ENCODE peak calls at places on chromosome 5, in four cellular contexts. P is glutamatergic neuron, N is chondrocyte, C is fibroblast of pulmonary artery. M is an unnamed sample.

GRCh38 chr5:125549322-125549871 is 803.0 kb upstream of the ZNF608 start:
- DNase-seq in P (no peak), N (no peak), C (peak), M (no peak)

GRCh38 chr5:68141494-68141893 is 74.1 kb upstream of the PIK3R1 start:
- DNase-seq in C (no peak), N (no peak), P (no peak), M (no peak)

GRCh38 chr5:178298283-178298807 is 65.7 kb upstream of the PHYKPL start:
- DNase-seq in N (peak), C (no peak), P (no peak), M (no peak)

GRCh38 chr5:34854459-34855174 is 15.7 kb downstream of the TTC23L start:
- DNase-seq in P (no peak), N (no peak), C (no peak), M (no peak)

GRCh38 chr5:1938310-1939000 is 55.7 kb upstream of the IRX4 start:
- DNase-seq in N (no peak), C (no peak), P (no peak), M (no peak)

GRCh38 chr5:103617090-103617489 is 54.5 kb upstream of the NUDT12 start:
- DNase-seq in C (no peak), P (no peak), N (no peak), M (no peak)

GRCh38 chr5:134114886-134115805 is 665 bp downstream of the TCF7 start:
- DNase-seq in P (peak), N (no peak), C (no peak), M (peak)

GRCh38 chr5:181044662-181045305 is 4.7 kb downstream of the BTNL9 start:
- DNase-seq in P (no peak), N (no peak), C (no peak), M (no peak)

GRCh38 chr5:112388739-112389138 is 30.3 kb downstream of the EPB41L4A start:
- DNase-seq in N (no peak), P (no peak), C (no peak), M (no peak)

GRCh38 chr5:75707911-75708509 is 9.2 kb downstream of the POC5 start:
- DNase-seq in N (no peak), P (no peak), C (no peak), M (no peak)

GRCh38 chr5:67511911-67512310 is 315.3 kb upstream of the CD180 start:
- DNase-seq in N (no peak), P (no peak), C (no peak), M (no peak)

GRCh38 chr5:168328804-168329203 is 37.4 kb downstream of the WWC1 start:
- DNase-seq in P (no peak), C (no peak), N (no peak), M (peak)

GRCh38 chr5:3032513-3032912 is 281.0 kb upstream of the IRX2 start:
- DNase-seq in C (no peak), P (no peak), N (no peak), M (no peak)

GRCh38 chr5:154211611-154212390 is 21.3 kb downstream of the GALNT10 start:
- DNase-seq in N (no peak), C (peak), P (no peak), M (no peak)

GRCh38 chr5:69451941-69452652 is 37.2 kb downstream of the MARVELD2 start:
- DNase-seq in N (no peak), C (no peak), P (no peak), M (no peak)

GRCh38 chr5:90875456-90875855 is 316.9 kb downstream of the ADGRV1 start:
- DNase-seq in N (no peak), P (no peak), C (no peak), M (no peak)

GRCh38 chr5:134561871-134562296 is 36.4 kb downstream of the JADE2 start:
- DNase-seq in C (peak), P (peak), N (no peak), M (peak)

GRCh38 chr5:131959906-131960305 is 14.4 kb upstream of the MEIKIN start:
- DNase-seq in P (no peak), N (no peak), C (no peak), M (no peak)

GRCh38 chr5:149358294-149358651 is 427 bp downstream of the PCYOX1L start:
- DNase-seq in P (peak), C (no peak), N (no peak), M (peak)

GRCh38 chr5:179123109-179123426 is 62.9 kb downstream of the ZNF354C start:
- DNase-seq in C (no peak), P (no peak), N (peak), M (no peak)

GRCh38 chr5:117486879-117487391 is 912.3 kb upstream of the SEMA6A start:
- DNase-seq in P (no peak), C (no peak), N (no peak), M (no peak)

GRCh38 chr5:150665044-150665443 is 4.0 kb downstream of the MYOZ3 start:
- DNase-seq in N (no peak), C (no peak), P (no peak), M (no peak)

GRCh38 chr5:10307206-10308148 is at the start of gene CMBL:
- DNase-seq in P (peak), C (peak), N (peak), M (peak)

GRCh38 chr5:94901071-94901979 is 282.9 kb downstream of the SLF1 start:
- DNase-seq in N (no peak), C (peak), P (no peak), M (no peak)

GRCh38 chr5:72410896-72411295 is 90.7 kb downstream of the PTCD2 start:
- DNase-seq in N (no peak), P (no peak), C (peak), M (no peak)

GRCh38 chr5:136639616-136640015 is 274.3 kb upstream of the TRPC7 start:
- DNase-seq in C (no peak), P (no peak), N (no peak), M (no peak)

GRCh38 chr5:131324311-131324710 is 60.5 kb downstream of the CDC42SE2 start:
- DNase-seq in C (peak), P (no peak), N (no peak), M (no peak)

GRCh38 chr5:2524620-2525019 is 226.9 kb downstream of the IRX2 start:
- DNase-seq in P (no peak), C (no peak), N (no peak), M (no peak)

GRCh38 chr5:137252513-137252912 is 246.6 kb downstream of the SPOCK1 start:
- DNase-seq in P (no peak), N (no peak), C (no peak), M (no peak)

GRCh38 chr5:73214921-73215490 is 42.0 kb downstream of the TMEM174 start:
- DNase-seq in P (no peak), C (no peak), N (no peak), M (no peak)

GRCh38 chr5:93585054-93585751 is 2.2 kb downstream of the NR2F1 start:
- DNase-seq in P (peak), C (no peak), N (no peak), M (no peak)

GRCh38 chr5:14296533-14297331 is 153.6 kb downstream of the TRIO start:
- DNase-seq in C (no peak), P (no peak), N (no peak), M (no peak)

GRCh38 chr5:120655828-120656435 is 191.8 kb downstream of the PRR16 start:
- DNase-seq in N (no peak), C (peak), P (peak), M (peak)

GRCh38 chr5:143008809-143009521 is 238.8 kb downstream of the ARHGAP26 start:
- DNase-seq in C (peak), N (no peak), P (no peak), M (no peak)
- TF ChIP-seq CTCF in C (no peak), N (no peak), P (no peak), M (no peak)

GRCh38 chr5:157267766-157268480 is 2.0 kb downstream of the CYFIP2 start:
- DNase-seq in C (no peak), N (no peak), P (no peak), M (no peak)
- TF ChIP-seq CTCF in C (no peak), N (no peak), P (no peak), M (no peak)

DNA sequence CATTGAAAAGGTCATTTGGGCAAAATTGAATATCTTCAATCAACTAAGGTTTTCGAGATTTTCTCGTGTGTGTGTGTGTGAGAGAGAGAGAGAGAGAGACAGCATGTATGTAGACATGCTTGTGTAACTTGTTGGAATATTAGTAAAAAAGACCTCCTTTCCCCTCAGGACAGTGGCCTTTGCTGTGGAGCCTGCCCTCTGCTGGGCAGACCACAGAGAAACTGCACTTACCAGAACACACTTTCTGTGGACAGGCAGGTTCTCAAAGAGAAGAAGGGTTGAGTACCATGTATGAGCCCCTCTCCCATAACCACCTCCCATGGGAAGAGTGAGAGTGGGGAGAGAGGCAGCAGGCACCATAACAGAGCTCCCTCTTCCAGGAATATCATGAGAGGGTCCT is 45.6 kb downstream of the CFAP90 start:
- DNase-seq in P (peak), C (peak), N (no peak), M (peak)
- TF ChIP-seq CTCF in P (peak), C (peak), N (peak), M (peak)

DNA sequence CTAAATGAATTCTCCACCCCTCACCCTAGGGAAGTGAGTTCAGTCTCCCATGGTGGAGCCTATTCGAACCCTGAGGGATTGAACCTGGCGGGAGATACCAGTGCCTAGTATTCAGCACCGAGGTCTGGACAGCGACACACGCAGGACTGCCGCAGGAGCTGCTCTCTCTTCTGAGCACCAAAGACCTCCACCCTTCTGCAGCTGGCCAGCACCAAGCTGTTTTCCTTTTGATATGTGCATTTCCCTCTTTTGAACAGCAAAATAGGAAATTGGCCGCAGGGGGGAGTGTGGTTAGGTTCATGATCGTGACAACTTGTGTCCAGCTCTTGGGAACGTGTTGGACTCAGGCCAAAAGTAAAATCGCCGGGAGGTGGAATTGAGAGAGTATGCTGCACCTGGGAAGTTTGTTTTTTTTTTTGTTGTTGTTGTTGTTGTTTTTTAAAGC is 1.2 kb upstream of the PCSK1 start:
- DNase-seq in N (no peak), P (peak), C (peak), M (peak)
- TF ChIP-seq CTCF in N (peak), P (no peak), C (no peak), M (peak)

GRCh38 chr5:173235499-173236394 is 741 bp upstream of the NKX2-5 start:
- DNase-seq in C (no peak), P (no peak), N (no peak), M (no peak)
- TF ChIP-seq CTCF in C (no peak), P (no peak), N (no peak), M (no peak)

GRCh38 chr5:129906177-129906887 is 2.1 kb downstream of the CHSY3 start:
- DNase-seq in N (peak), C (peak), P (peak), M (peak)
- TF ChIP-seq CTCF in N (peak), C (peak), P (no peak), M (no peak)

GRCh38 chr5:147464211-147464610 is 45.7 kb downstream of the DPYSL3 start:
- DNase-seq in N (no peak), P (no peak), C (peak), M (peak)
- TF ChIP-seq CTCF in N (peak), P (peak), C (peak), M (peak)

GRCh38 chr5:138568061-138568824 is 7.0 kb downstream of the HSPA9 start:
- DNase-seq in P (no peak), N (no peak), C (no peak), M (no peak)
- TF ChIP-seq CTCF in P (no peak), N (peak), C (no peak), M (no peak)

GRCh38 chr5:163106098-163106497 is 331.3 kb upstream of the CCNG1 start:
- DNase-seq in C (no peak), P (no peak), N (no peak), M (no peak)

GRCh38 chr5:163108351-163108750 is 329.0 kb upstream of the CCNG1 start:
- DNase-seq in P (no peak), N (no peak), C (no peak), M (no peak)

GRCh38 chr5:163105456-163105855 is 331.9 kb upstream of the CCNG1 start:
- DNase-seq in N (no peak), C (no peak), P (no peak), M (no peak)

GRCh38 chr5:163104496-163104895 is 332.9 kb upstream of the CCNG1 start:
- DNase-seq in N (no peak), P (peak), C (no peak), M (peak)
- TF ChIP-seq CTCF in N (no peak), P (no peak), C (no peak), M (peak)

GRCh38 chr5:151771259-151772028 is at the start of gene G3BP1:
- DNase-seq in C (peak), P (peak), N (peak), M (peak)
- TF ChIP-seq CTCF in C (peak), P (peak), N (peak), M (peak)